ENCODE peak calls at places on chromosome 6, in six cellular contexts. M is T-helper 2 cell; P is NCI-H1417 treated with DMSO at 0.1 percent for 48 hours; W is M059J; J is stimulated activated CD8-positive, alpha-beta memory T cell treated with anti-CD3 and anti-CD28 coated beads, Interleukin-12 subunit alpha, Interleukin-12 subunit beta, amount 100 ng/mL, for 4 hours; U is left colon. D is an unnamed sample.

GRCh38 chr6:21922086-21922485 is 328.5 kb downstream of the SOX4 start:
- DNase-seq in J (no peak), W (peak; percentile 70), U (no peak), P (no peak), M (no peak), D (no peak)

GRCh38 chr6:43856005-43856765 is 86.2 kb downstream of the VEGFA start:
- DNase-seq in W (peak; percentile 53), J (no peak), P (no peak), U (peak; percentile 51), M (no peak), D (no peak)

GRCh38 chr6:165630544-165630953 is 32.5 kb downstream of the PDE10A start:
- DNase-seq in U (no peak), W (no peak), M (no peak), P (no peak), J (no peak), D (no peak)

GRCh38 chr6:139778688-139779087 is 404.2 kb upstream of the CITED2 start:
- DNase-seq in W (peak; percentile 76), P (peak; percentile 68), U (no peak), J (no peak), M (no peak), D (no peak)

GRCh38 chr6:31308050-31308844 is 36.4 kb upstream of the HLA-C start:
- DNase-seq in U (peak; percentile 69), P (peak; percentile 19), J (peak; percentile 63), M (peak; percentile 66), W (no peak), D (no peak)

GRCh38 chr6:132060591-132060990 is 109.4 kb upstream of the CCN2 start:
- DNase-seq in P (peak; percentile 42), M (no peak), U (no peak), W (peak; percentile 61), J (no peak), D (no peak)

GRCh38 chr6:31651602-31652191 is 764 bp downstream of the BAG6 start:
- DNase-seq in U (no peak), J (no peak), M (no peak), W (peak; percentile 86), P (peak; percentile 9), D (peak; percentile 64)

GRCh38 chr6:6912841-6913240 is 194.9 kb upstream of the RREB1 start:
- DNase-seq in W (no peak), M (no peak), P (no peak), J (no peak), U (no peak), D (no peak)

GRCh38 chr6:71107935-71108420 is 151.1 kb upstream of the B3GAT2 start:
- DNase-seq in M (no peak), P (no peak), W (peak; percentile 90), J (no peak), U (no peak), D (no peak)

GRCh38 chr6:41736207-41736710 is 851 bp upstream of the TFEB start:
- DNase-seq in P (no peak), U (no peak), M (no peak), J (no peak), W (no peak), D (no peak)

GRCh38 chr6:7617954-7618764 is 28.2 kb downstream of the SNRNP48 start:
- DNase-seq in W (peak; percentile 100), J (no peak), P (no peak), U (peak; percentile 16), M (no peak), D (no peak)

GRCh38 chr6:39347201-39347600 is 24.7 kb upstream of the KCNK16 start:
- DNase-seq in W (peak; percentile 14), P (no peak), M (no peak), U (no peak), J (no peak), D (no peak)

GRCh38 chr6:133553652-133554051 is 312.5 kb downstream of the EYA4 start:
- DNase-seq in U (peak; percentile 38), W (peak; percentile 76), J (no peak), P (peak; percentile 48), M (no peak), D (no peak)

D was measured in esophagus squamous epithelium.